ENCODE peak calls at places on chromosomes 1 and 21, in eight cellular contexts. One of them, this sample, is unnamed.

GRCh38 chr21:44919913-44920693 is 596 bp downstream of the ITGB2 start:
- DNase-seq in HCT116: no peak
- DNase-seq in K562: no peak
- DNase-seq in endothelial cell of umbilical vein: no peak
- DNase-seq in HepG2: no peak
- DNase-seq in GM12878: no peak
- DNase-seq in H1: no peak
- DNase-seq in SK-N-SH: no peak
- DNase-seq in this sample: no peak

GRCh38 chr1:76595024-76595423 is 272.3 kb upstream of the ST6GALNAC5 start:
- DNase-seq in HCT116: no peak
- DNase-seq in K562: no peak
- DNase-seq in endothelial cell of umbilical vein: no peak
- DNase-seq in HepG2: no peak
- DNase-seq in GM12878: no peak
- DNase-seq in H1: no peak
- DNase-seq in SK-N-SH: no peak
- DNase-seq in this sample: no peak

GRCh38 chr1:57782357-57782756 is 358.5 kb upstream of the DAB1 start:
- DNase-seq in HCT116: no peak
- DNase-seq in K562: no peak
- DNase-seq in endothelial cell of umbilical vein: no peak
- DNase-seq in HepG2: no peak
- DNase-seq in GM12878: no peak
- DNase-seq in H1: no peak
- DNase-seq in SK-N-SH: no peak
- DNase-seq in this sample: no peak

GRCh38 chr21:18986197-18986596 is 582.6 kb upstream of the TMPRSS15 start:
- DNase-seq in HCT116: no peak
- DNase-seq in K562: no peak
- DNase-seq in endothelial cell of umbilical vein: no peak
- DNase-seq in HepG2: no peak
- DNase-seq in GM12878: no peak
- DNase-seq in H1: no peak
- DNase-seq in SK-N-SH: no peak
- DNase-seq in this sample: no peak

GRCh38 chr1:204925701-204926100 is 55.0 kb downstream of the NFASC start:
- DNase-seq in HCT116: no peak
- DNase-seq in K562: peak; percentile 70
- DNase-seq in endothelial cell of umbilical vein: no peak
- DNase-seq in HepG2: no peak
- DNase-seq in GM12878: no peak
- DNase-seq in H1: no peak
- DNase-seq in SK-N-SH: no peak
- DNase-seq in this sample: no peak

GRCh38 chr1:15983275-15983674 is 7.4 kb upstream of the ZBTB17 start:
- DNase-seq in HCT116: no peak
- DNase-seq in K562: no peak
- DNase-seq in endothelial cell of umbilical vein: no peak
- DNase-seq in HepG2: no peak
- DNase-seq in GM12878: no peak
- DNase-seq in H1: no peak
- DNase-seq in SK-N-SH: no peak
- DNase-seq in this sample: no peak

GRCh38 chr1:119097380-119097779 is 43.1 kb downstream of the WARS2 start:
- DNase-seq in HCT116: no peak
- DNase-seq in K562: no peak
- DNase-seq in endothelial cell of umbilical vein: no peak
- DNase-seq in HepG2: no peak
- DNase-seq in GM12878: no peak
- DNase-seq in H1: no peak
- DNase-seq in SK-N-SH: no peak
- DNase-seq in this sample: no peak

GRCh38 chr1:71753746-71754145 is 528.6 kb downstream of the NEGR1 start:
- DNase-seq in HCT116: no peak
- DNase-seq in K562: no peak
- DNase-seq in endothelial cell of umbilical vein: no peak
- DNase-seq in HepG2: no peak
- DNase-seq in GM12878: no peak
- DNase-seq in H1: no peak
- DNase-seq in SK-N-SH: no peak
- DNase-seq in this sample: no peak

GRCh38 chr1:226223157-226223785 is at the start of gene MIXL1:
- DNase-seq in HCT116: no peak
- DNase-seq in K562: no peak
- DNase-seq in endothelial cell of umbilical vein: no peak
- DNase-seq in HepG2: peak; percentile 89
- DNase-seq in GM12878: no peak
- DNase-seq in H1: no peak
- DNase-seq in SK-N-SH: peak; percentile 33
- DNase-seq in this sample: no peak

GRCh38 chr1:14758962-14759361 is 160.5 kb downstream of the KAZN start:
- DNase-seq in HCT116: no peak
- DNase-seq in K562: no peak
- DNase-seq in endothelial cell of umbilical vein: no peak
- DNase-seq in HepG2: no peak
- DNase-seq in GM12878: no peak
- DNase-seq in H1: no peak
- DNase-seq in SK-N-SH: no peak
- DNase-seq in this sample: no peak

GRCh38 chr1:246631426-246631825 is 65.2 kb downstream of the CNST start:
- DNase-seq in HCT116: no peak
- DNase-seq in K562: no peak
- DNase-seq in endothelial cell of umbilical vein: no peak
- DNase-seq in HepG2: no peak
- DNase-seq in GM12878: no peak
- DNase-seq in H1: no peak
- DNase-seq in SK-N-SH: no peak
- DNase-seq in this sample: no peak

GRCh38 chr1:154714638-154715037 is 106.7 kb upstream of the ADAR start:
- DNase-seq in HCT116: no peak
- DNase-seq in K562: no peak
- DNase-seq in endothelial cell of umbilical vein: no peak
- DNase-seq in HepG2: peak; percentile 24
- DNase-seq in GM12878: no peak
- DNase-seq in H1: no peak
- DNase-seq in SK-N-SH: no peak
- DNase-seq in this sample: no peak

GRCh38 chr1:241637046-241637590 is 3.1 kb downstream of the CHML start:
- DNase-seq in HCT116: no peak
- DNase-seq in K562: no peak
- DNase-seq in endothelial cell of umbilical vein: no peak
- DNase-seq in HepG2: no peak
- DNase-seq in GM12878: no peak
- DNase-seq in H1: no peak
- DNase-seq in SK-N-SH: no peak
- DNase-seq in this sample: no peak

GRCh38 chr1:245512980-245513578 is 358.3 kb downstream of the KIF26B start:
- DNase-seq in HCT116: no peak
- DNase-seq in K562: peak; percentile 72
- DNase-seq in endothelial cell of umbilical vein: no peak
- DNase-seq in HepG2: no peak
- DNase-seq in GM12878: no peak
- DNase-seq in H1: no peak
- DNase-seq in SK-N-SH: peak; percentile 78
- DNase-seq in this sample: no peak

GRCh38 chr1:213829806-213830205 is 158.0 kb upstream of the PROX1 start:
- DNase-seq in HCT116: no peak
- DNase-seq in K562: no peak
- DNase-seq in endothelial cell of umbilical vein: no peak
- DNase-seq in HepG2: no peak
- DNase-seq in GM12878: no peak
- DNase-seq in H1: no peak
- DNase-seq in SK-N-SH: no peak
- DNase-seq in this sample: no peak

DNA sequence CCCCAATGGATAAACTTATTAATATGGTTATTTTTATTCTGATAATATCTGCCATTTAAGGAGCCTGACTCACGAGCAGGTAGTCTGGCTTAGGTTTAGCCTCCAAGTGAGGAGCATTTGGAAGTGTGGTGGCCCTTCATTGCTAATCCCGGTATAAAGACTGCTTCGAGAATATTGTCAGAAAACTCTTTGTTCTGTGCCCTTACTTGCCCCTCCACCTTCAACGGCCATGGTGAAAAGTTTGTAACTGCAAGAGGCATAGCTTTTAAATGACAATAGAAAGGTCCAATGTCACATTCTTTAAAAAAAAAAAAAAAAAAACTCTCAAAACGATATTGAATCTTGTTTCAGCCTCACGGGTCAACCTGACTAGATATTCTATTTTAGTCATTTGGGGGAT is 157.4 kb upstream of the PROX1 start:
- DNase-seq in HCT116: no peak
- DNase-seq in K562: no peak
- DNase-seq in endothelial cell of umbilical vein: no peak
- DNase-seq in HepG2: no peak
- DNase-seq in GM12878: no peak
- DNase-seq in H1: no peak
- DNase-seq in SK-N-SH: no peak
- DNase-seq in this sample: no peak
- H3K9ac ChIP-seq in HCT116: no peak overlapping the region
- H3K9ac ChIP-seq in K562: no peak overlapping the region
- H3K9ac ChIP-seq in endothelial cell of umbilical vein: no peak overlapping the region
- H3K9ac ChIP-seq in HepG2: no peak overlapping the region
- H3K9ac ChIP-seq in GM12878: no peak overlapping the region
- H3K9ac ChIP-seq in H1: no peak overlapping the region
- H3K9ac ChIP-seq in SK-N-SH: no peak overlapping the region
- H3K9ac ChIP-seq in this sample: no peak overlapping the region

GRCh38 chr1:220527279-220528048 is 472 bp upstream of the MARK1 start:
- DNase-seq in HCT116: no peak
- DNase-seq in K562: no peak
- DNase-seq in endothelial cell of umbilical vein: peak; percentile 15
- DNase-seq in HepG2: no peak
- DNase-seq in GM12878: no peak
- DNase-seq in H1: no peak
- DNase-seq in SK-N-SH: peak; percentile 52
- DNase-seq in this sample: no peak
- TF ChIP-seq POLR2AphosphoS5 in HCT116: peak; percentile 35
- TF ChIP-seq POLR2AphosphoS5 in K562: no peak
- TF ChIP-seq POLR2AphosphoS5 in endothelial cell of umbilical vein: no peak
- TF ChIP-seq POLR2AphosphoS5 in HepG2: no peak
- TF ChIP-seq POLR2AphosphoS5 in GM12878: no peak
- TF ChIP-seq POLR2AphosphoS5 in H1: no peak
- TF ChIP-seq POLR2AphosphoS5 in SK-N-SH: no peak
- TF ChIP-seq POLR2AphosphoS5 in this sample: no peak

DNA sequence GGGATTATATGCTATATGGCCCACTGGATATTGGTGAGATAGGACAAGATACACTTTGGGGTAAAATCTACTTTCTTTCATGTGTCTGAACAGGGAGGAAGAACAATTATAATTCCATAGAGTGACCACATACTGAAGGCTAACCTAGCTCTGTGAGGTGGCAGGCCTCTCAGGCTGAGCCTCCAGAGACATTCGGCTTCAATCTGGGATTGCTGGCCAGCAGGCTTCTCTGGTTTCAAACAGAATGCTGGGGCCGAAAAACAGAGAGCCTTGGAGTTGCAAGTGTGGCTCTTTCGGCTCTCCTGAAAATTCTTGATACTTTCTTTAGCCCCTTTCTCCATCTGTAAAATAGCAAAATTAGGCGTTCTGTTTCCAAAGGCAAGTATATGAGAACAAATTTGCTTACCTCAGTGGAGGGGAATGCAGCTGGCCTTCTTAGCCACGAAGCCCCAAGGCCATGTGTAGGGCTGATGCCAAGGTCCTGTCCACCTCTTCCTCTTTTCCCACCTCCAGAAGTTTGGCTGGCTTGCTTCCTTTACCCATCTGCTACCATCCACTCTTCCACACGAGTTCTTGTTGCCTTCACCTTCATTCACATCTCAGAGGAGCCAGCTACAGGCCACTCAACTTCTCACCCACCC is 30.0 kb upstream of the UBE2U start:
- DNase-seq in HCT116: no peak
- DNase-seq in K562: no peak
- DNase-seq in endothelial cell of umbilical vein: no peak
- DNase-seq in HepG2: no peak
- DNase-seq in GM12878: no peak
- DNase-seq in H1: no peak
- DNase-seq in SK-N-SH: no peak
- DNase-seq in this sample: no peak
- H3K9ac ChIP-seq in HCT116: no peak overlapping the region
- H3K9ac ChIP-seq in K562: no peak overlapping the region
- H3K9ac ChIP-seq in endothelial cell of umbilical vein: no peak overlapping the region
- H3K9ac ChIP-seq in HepG2: no peak overlapping the region
- H3K9ac ChIP-seq in GM12878: no peak overlapping the region
- H3K9ac ChIP-seq in H1: no peak overlapping the region
- H3K9ac ChIP-seq in SK-N-SH: no peak overlapping the region
- H3K9ac ChIP-seq in this sample: no peak overlapping the region

GRCh38 chr1:201481761-201482493 is 12.9 kb upstream of the PHLDA3 start:
- DNase-seq in HCT116: peak; percentile 76
- DNase-seq in K562: peak; percentile 93
- DNase-seq in endothelial cell of umbilical vein: peak; percentile 80
- DNase-seq in HepG2: peak; percentile 73
- DNase-seq in GM12878: peak; percentile 41
- DNase-seq in H1: peak; percentile 88
- DNase-seq in SK-N-SH: peak; percentile 95
- DNase-seq in this sample: no peak

GRCh38 chr1:201482755-201483154 is 13.8 kb upstream of the PHLDA3 start:
- DNase-seq in HCT116: no peak
- DNase-seq in K562: no peak
- DNase-seq in endothelial cell of umbilical vein: no peak
- DNase-seq in HepG2: no peak
- DNase-seq in GM12878: no peak
- DNase-seq in H1: no peak
- DNase-seq in SK-N-SH: no peak
- DNase-seq in this sample: no peak

GRCh38 chr1:201481004-201481380 is 12.0 kb upstream of the PHLDA3 start:
- DNase-seq in HCT116: no peak
- DNase-seq in K562: no peak
- DNase-seq in endothelial cell of umbilical vein: no peak
- DNase-seq in HepG2: no peak
- DNase-seq in GM12878: no peak
- DNase-seq in H1: no peak
- DNase-seq in SK-N-SH: no peak
- DNase-seq in this sample: no peak

GRCh38 chr1:201479331-201479730 is 10.3 kb upstream of the PHLDA3 start:
- DNase-seq in HCT116: no peak
- DNase-seq in K562: no peak
- DNase-seq in endothelial cell of umbilical vein: no peak
- DNase-seq in HepG2: no peak
- DNase-seq in GM12878: no peak
- DNase-seq in H1: no peak
- DNase-seq in SK-N-SH: no peak
- DNase-seq in this sample: no peak

DNA sequence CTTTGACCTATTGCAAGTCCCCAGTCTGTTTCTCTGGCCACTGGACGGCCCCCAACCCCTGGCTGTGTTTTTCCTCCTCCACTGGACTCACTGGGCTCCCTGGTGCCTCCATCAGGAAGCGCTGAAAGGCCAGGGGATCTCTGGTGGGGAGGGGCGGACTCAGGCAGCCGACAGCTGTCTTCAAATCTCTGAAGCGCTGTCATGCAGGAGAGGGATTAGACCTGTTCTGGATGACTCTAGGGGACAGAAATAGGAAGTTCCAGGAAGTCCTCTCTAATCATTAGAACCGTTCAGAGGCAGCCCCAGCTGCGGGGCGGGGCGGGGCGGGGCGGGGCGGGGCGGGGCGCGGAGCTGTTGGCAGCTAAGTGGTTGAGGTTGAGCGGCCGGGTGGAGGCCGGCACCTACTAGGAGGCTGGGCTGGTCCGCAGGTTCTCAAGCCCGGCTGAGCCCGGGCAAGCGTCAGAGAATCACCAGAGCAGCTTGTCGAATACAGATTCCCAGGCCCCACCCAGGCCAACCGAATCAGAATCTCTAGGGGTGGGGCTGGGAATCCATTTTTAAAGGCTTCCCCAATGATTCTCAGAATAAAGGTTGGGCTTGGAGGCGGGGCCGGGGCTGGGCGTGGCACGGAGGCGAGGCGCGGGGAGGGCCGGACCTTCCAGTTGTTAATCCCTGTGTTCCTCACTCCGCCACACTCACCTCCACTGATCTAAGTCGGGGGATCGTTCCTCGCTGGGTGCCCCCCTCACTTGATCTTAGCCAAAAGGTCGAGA is 11.4 kb upstream of the PHLDA3 start:
- DNase-seq in HCT116: peak; percentile 92
- DNase-seq in K562: peak; percentile 95
- DNase-seq in endothelial cell of umbilical vein: no peak
- DNase-seq in HepG2: peak; percentile 71
- DNase-seq in GM12878: no peak
- DNase-seq in H1: no peak
- DNase-seq in SK-N-SH: no peak
- DNase-seq in this sample: no peak
- TF ChIP-seq POLR2AphosphoS5 in HCT116: peak; percentile 69
- TF ChIP-seq POLR2AphosphoS5 in K562: peak; percentile 46
- TF ChIP-seq POLR2AphosphoS5 in endothelial cell of umbilical vein: no peak
- TF ChIP-seq POLR2AphosphoS5 in HepG2: no peak
- TF ChIP-seq POLR2AphosphoS5 in GM12878: no peak
- TF ChIP-seq POLR2AphosphoS5 in H1: no peak
- TF ChIP-seq POLR2AphosphoS5 in SK-N-SH: no peak
- TF ChIP-seq POLR2AphosphoS5 in this sample: no peak